ENCODE peak calls at places on chromosomes 3 and 15, in four cellular contexts. A is Right ventricle myocardium superior; H is effector memory CD8-positive, alpha-beta T cell; P is NCI-H345. C is an unnamed sample.
A peak's percentile ranks its signal among the peaks of the same experiment; 100 is the strongest.

GRCh38 chr15:67070892-67071664 is 5.7 kb downstream of the SMAD3 start:
- DNase-seq in P (no peak), A (no peak), H (no peak), C (no peak)

GRCh38 chr15:74193305-74193718 is 9.3 kb downstream of the STRA6 start:
- DNase-seq in A (no peak), H (no peak), P (no peak), C (no peak)

GRCh38 chr15:74545776-74546656 is 5.0 kb downstream of the ARID3B start:
- DNase-seq in P (peak; percentile 96), A (peak; percentile 98), H (peak; percentile 83), C (peak; percentile 78)

GRCh38 chr3:17195856-17196604 is 311.3 kb downstream of the PLCL2 start:
- DNase-seq in A (no peak), H (no peak), P (no peak), C (no peak)

GRCh38 chr3:98961161-98962155 is 60.0 kb upstream of the DCBLD2 start:
- DNase-seq in H (no peak), P (no peak), A (no peak), C (no peak)

GRCh38 chr3:17678116-17678741 is 64.2 kb downstream of the TBC1D5 start:
- DNase-seq in A (no peak), H (no peak), P (no peak), C (no peak)

GRCh38 chr15:70810916-70811578 is 42.9 kb downstream of the LARP6 start:
- DNase-seq in A (no peak), H (no peak), P (no peak), C (no peak)

GRCh38 chr3:4232798-4233197 is 70.4 kb upstream of the SETMAR start:
- DNase-seq in A (no peak), H (no peak), P (no peak), C (no peak)

GRCh38 chr3:25849641-25850040 is 59.8 kb downstream of the OXSM start:
- DNase-seq in H (no peak), A (no peak), P (no peak), C (no peak)

GRCh38 chr3:12663311-12663935 is 494 bp downstream of the RAF1 start:
- DNase-seq in A (peak; percentile 75), H (peak; percentile 9), P (no peak), C (peak; percentile 27)

C was measured in CD4-positive, alpha-beta memory T cell.